ENCODE peak calls at places on chromosomes 4 and X, in five cellular contexts. X is Panc1, M is osteoblast, N is thyroid gland, Q is lower lobe of right lung. V is an unnamed sample.

GRCh38 chr4:53622739-53623151 is 31.5 kb upstream of the LNX1 start:
- DNase-seq in N (no peak), M (peak; percentile 70), Q (no peak), X (no peak), V (peak; percentile 53)

GRCh38 chr4:83093060-83093640 is 21.4 kb downstream of the PLAC8 start:
- DNase-seq in X (no peak), N (peak; percentile 64), M (no peak), Q (no peak), V (no peak)

GRCh38 chr4:137641554-137641953 is 109.3 kb upstream of the PCDH18 start:
- DNase-seq in N (no peak), X (no peak), M (peak; percentile 84), Q (no peak), V (no peak)

GRCh38 chr4:81523672-81524436 is 52.1 kb upstream of the RASGEF1B start:
- DNase-seq in M (no peak), Q (no peak), N (no peak), X (no peak), V (no peak)

GRCh38 chr4:123929565-123929964 is 533.0 kb downstream of the SPRY1 start:
- DNase-seq in Q (no peak), M (no peak), N (no peak), X (no peak), V (no peak)

GRCh38 chrX:24117288-24117687 is 32.2 kb upstream of the ZFX start:
- DNase-seq in M (peak; percentile 90), N (peak; percentile 18), Q (no peak), X (no peak), V (peak; percentile 42)

GRCh38 chr4:85870298-85871083 is 395.5 kb downstream of the ARHGAP24 start:
- DNase-seq in X (no peak), N (no peak), Q (no peak), M (no peak), V (no peak)

GRCh38 chrX:21723097-21723496 is 34.8 kb downstream of the SMPX start:
- DNase-seq in M (no peak), Q (no peak), X (no peak), N (no peak), V (no peak)

GRCh38 chr4:91984466-91984865 is 319.3 kb upstream of the GRID2 start:
- DNase-seq in M (no peak), Q (no peak), X (no peak), N (no peak), V (no peak)

GRCh38 chr4:46404961-46405360 is 15.0 kb upstream of the GABRA2 start:
- DNase-seq in N (peak; percentile 6), M (no peak), Q (peak; percentile 40), X (no peak), V (peak; percentile 24)

GRCh38 chr4:120924931-120925330 is 2.4 kb upstream of the PRDM5 start:
- DNase-seq in N (no peak), M (no peak), Q (no peak), X (no peak), V (no peak)

GRCh38 chr4:89438102-89438831 is 130.7 kb upstream of the GPRIN3 start:
- DNase-seq in N (peak; percentile 27), M (peak; percentile 67), X (no peak), Q (peak; percentile 36), V (no peak)

GRCh38 chr4:22072240-22072639 is 123.7 kb upstream of the KCNIP4 start:
- DNase-seq in N (no peak), M (no peak), Q (no peak), X (no peak), V (no peak)

GRCh38 chr4:180234730-180235129 is 2008.5 kb upstream of the TENM3 start:
- DNase-seq in Q (no peak), M (no peak), N (no peak), X (no peak), V (no peak)

GRCh38 chr4:100189820-100190642 is at the start of gene DDIT4L:
- DNase-seq in M (peak; percentile 56), Q (peak; percentile 53), X (no peak), N (peak; percentile 39), V (no peak)

GRCh38 chr4:175469519-175469918 is 342.5 kb downstream of the GPM6A start:
- DNase-seq in Q (no peak), X (peak; percentile 8), M (no peak), N (no peak), V (no peak)

GRCh38 chrX:10754445-10754844 is 134.1 kb upstream of the MID1 start:
- DNase-seq in X (no peak), Q (no peak), N (no peak), M (no peak), V (no peak)

GRCh38 chr4:4542824-4543485 is 1.1 kb upstream of the STX18 start:
- DNase-seq in N (no peak), M (peak; percentile 45), X (no peak), Q (no peak), V (no peak)

GRCh38 chr4:177380730-177381287 is 61.4 kb downstream of the AGA start:
- DNase-seq in M (peak; percentile 60), X (no peak), Q (no peak), N (no peak), V (no peak)

GRCh38 chr4:13261486-13262257 is 222.5 kb downstream of the RAB28 start:
- DNase-seq in N (no peak), X (no peak), M (no peak), Q (no peak), V (no peak)

GRCh38 chrX:133254666-133255065 is 36.5 kb upstream of the TFDP3 start:
- DNase-seq in M (no peak), Q (no peak), N (no peak), X (no peak), V (no peak)

GRCh38 chr4:187357861-187358260 is 634.2 kb upstream of the FAT1 start:
- DNase-seq in N (no peak), M (no peak), Q (no peak), X (no peak), V (no peak)

GRCh38 chr4:39910064-39910463 is 67.6 kb downstream of the PDS5A start:
- DNase-seq in X (no peak), M (no peak), N (no peak), Q (no peak), V (no peak)

GRCh38 chrX:43562372-43562771 is 93.7 kb upstream of the MAOA start:
- DNase-seq in X (no peak), M (no peak), N (no peak), Q (no peak), V (no peak)

DNA sequence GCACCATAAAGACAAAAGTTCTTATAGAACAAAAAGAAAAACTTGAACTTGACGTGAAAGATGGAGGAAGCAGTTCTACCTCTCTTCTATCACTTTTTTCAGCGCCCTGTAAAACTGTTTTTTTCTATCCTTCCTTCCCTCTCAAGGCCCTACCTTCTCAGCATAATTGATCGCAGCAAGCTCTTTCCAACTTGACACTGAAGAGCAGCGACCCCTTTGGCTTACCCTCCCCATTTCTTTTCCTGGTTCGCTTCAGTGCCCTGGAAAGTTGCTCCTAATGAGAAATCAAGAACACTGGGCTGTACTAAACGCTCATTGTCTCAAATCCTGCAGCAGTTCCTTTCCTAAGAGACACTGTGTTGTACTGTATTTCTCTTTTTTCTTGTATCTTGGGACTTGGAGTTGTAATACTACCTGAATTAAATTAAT is 150.6 kb upstream of the SLC4A4 start:
- DNase-seq in M (peak; percentile 71), N (no peak), X (no peak), Q (no peak), V (no peak)
- H3K4me3 ChIP-seq in M (peak overlapping the region; percentile 85), N (peak overlapping the region; percentile 69), X (no peak overlapping the region), Q (peak overlapping the region; percentile 66), V (peak overlapping the region; percentile 78)

GRCh38 chr4:26905172-26905571 is 44.5 kb downstream of the STIM2 start:
- DNase-seq in Q (no peak), M (no peak), N (no peak), X (no peak), V (no peak)
- H3K27me3 ChIP-seq in Q (no peaks in the 10 kb centered on the region), M (no peaks in the 10 kb centered on the region), N (no peaks in the 10 kb centered on the region), X (no peaks in the 10 kb centered on the region), V (no peaks in the 10 kb centered on the region)

DNA sequence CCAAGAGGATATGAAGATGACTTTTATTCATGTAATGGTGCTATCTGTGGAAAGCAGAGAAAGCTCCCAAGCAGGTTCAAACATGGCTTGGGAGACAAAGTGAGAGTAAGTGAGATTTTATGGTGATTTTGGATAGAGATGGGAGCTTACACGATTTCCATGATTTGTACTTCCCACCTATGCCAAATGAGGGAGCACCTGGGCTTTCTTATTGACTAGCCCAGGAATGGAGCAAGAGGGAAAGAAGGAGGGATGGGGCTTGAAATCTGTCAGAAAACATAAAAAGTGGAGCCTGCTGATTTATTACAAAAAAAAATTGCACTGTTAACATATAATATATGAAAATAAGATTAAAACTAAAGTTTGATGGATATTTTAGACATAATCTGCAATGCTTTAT is 703.5 kb upstream of the PABPC4L start:
- DNase-seq in N (no peak), Q (no peak), M (peak; percentile 57), X (no peak), V (no peak)
- TF ChIP-seq CTCF in N (no peak), Q (no peak), M (no peak), X (no peak), V (no peak)

DNA sequence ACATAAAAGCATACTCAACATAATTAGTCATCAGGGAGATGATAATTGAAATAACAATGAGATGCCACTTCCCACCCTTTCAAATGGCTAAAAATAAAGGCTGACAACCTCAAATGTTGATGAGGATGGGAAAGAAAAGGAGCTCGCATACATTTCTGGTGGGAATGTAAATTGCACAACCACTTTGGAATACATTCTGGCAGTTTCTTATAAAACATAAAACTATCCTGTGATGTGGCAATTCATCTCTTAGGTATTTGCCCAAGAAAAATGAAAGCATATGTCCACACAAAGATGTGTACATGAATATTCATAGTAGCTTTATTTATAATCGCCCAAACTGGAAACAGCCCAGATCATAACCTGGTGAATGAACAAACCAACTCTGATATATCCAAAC is 682 bp upstream of the ZNF275 start:
- DNase-seq in X (no peak), M (no peak), N (no peak), Q (no peak), V (no peak)
- H3K4me3 ChIP-seq in X (peak overlapping the region; percentile 61), M (peak overlapping the region; percentile 70), N (no peak overlapping the region), Q (peak overlapping the region; percentile 62), V (peak overlapping the region; percentile 58)